ENCODE peak calls at places on chromosome 22, in six cellular contexts. One of them, this sample, is unnamed.

GRCh38 chr22:31313366-31314147 is 21.3 kb upstream of the PIK3IP1 start:
- DNase-seq in body of pancreas: peak
- DNase-seq in AG04450: peak
- DNase-seq in adrenal gland: peak
- DNase-seq in Peyer's patch: peak
- DNase-seq in caudate nucleus: no peak
- DNase-seq in this sample: no peak

GRCh38 chr22:24554316-24555159 is at the start of gene GUCD1:
- DNase-seq in Peyer's patch: peak
- DNase-seq in adrenal gland: peak
- DNase-seq in caudate nucleus: no peak
- DNase-seq in AG04450: no peak
- DNase-seq in body of pancreas: peak
- DNase-seq in this sample: no peak

GRCh38 chr22:38448945-38449745 is 5.9 kb downstream of the KCNJ4 start:
- DNase-seq in body of pancreas: no peak
- DNase-seq in Peyer's patch: no peak
- DNase-seq in caudate nucleus: no peak
- DNase-seq in AG04450: no peak
- DNase-seq in adrenal gland: no peak
- DNase-seq in this sample: no peak

GRCh38 chr22:46484861-46485595 is 52.4 kb downstream of the CELSR1 start:
- DNase-seq in caudate nucleus: no peak
- DNase-seq in Peyer's patch: no peak
- DNase-seq in body of pancreas: no peak
- DNase-seq in AG04450: no peak
- DNase-seq in adrenal gland: no peak
- DNase-seq in this sample: no peak

GRCh38 chr22:26553056-26553752 is 36.7 kb downstream of the TPST2 start:
- DNase-seq in adrenal gland: no peak
- DNase-seq in body of pancreas: peak
- DNase-seq in caudate nucleus: no peak
- DNase-seq in AG04450: peak
- DNase-seq in Peyer's patch: no peak
- DNase-seq in this sample: no peak

GRCh38 chr22:38724926-38725571 is 19.3 kb downstream of the GTPBP1 start:
- DNase-seq in caudate nucleus: peak
- DNase-seq in body of pancreas: no peak
- DNase-seq in Peyer's patch: no peak
- DNase-seq in AG04450: no peak
- DNase-seq in adrenal gland: no peak
- DNase-seq in this sample: no peak

GRCh38 chr22:30348837-30349236 is 7.9 kb downstream of the SF3A1 start:
- DNase-seq in caudate nucleus: no peak
- DNase-seq in AG04450: no peak
- DNase-seq in body of pancreas: no peak
- DNase-seq in Peyer's patch: no peak
- DNase-seq in adrenal gland: no peak
- DNase-seq in this sample: no peak

GRCh38 chr22:26479792-26480610 is 3.6 kb downstream of the HPS4 start:
- DNase-seq in AG04450: no peak
- DNase-seq in Peyer's patch: no peak
- DNase-seq in adrenal gland: no peak
- DNase-seq in caudate nucleus: no peak
- DNase-seq in body of pancreas: no peak
- DNase-seq in this sample: no peak

GRCh38 chr22:44365832-44366231 is 53.1 kb upstream of the SHISAL1 start:
- DNase-seq in adrenal gland: no peak
- DNase-seq in Peyer's patch: no peak
- DNase-seq in body of pancreas: no peak
- DNase-seq in caudate nucleus: no peak
- DNase-seq in AG04450: no peak
- DNase-seq in this sample: peak

GRCh38 chr22:25051983-25052710 is 99.6 kb downstream of the KIAA1671 start:
- DNase-seq in body of pancreas: peak
- DNase-seq in adrenal gland: peak
- DNase-seq in caudate nucleus: no peak
- DNase-seq in AG04450: no peak
- DNase-seq in Peyer's patch: peak
- DNase-seq in this sample: no peak

GRCh38 chr22:48886604-48887393 is 940.9 kb downstream of the BRD1 start:
- DNase-seq in AG04450: no peak
- DNase-seq in Peyer's patch: peak
- DNase-seq in caudate nucleus: no peak
- DNase-seq in adrenal gland: no peak
- DNase-seq in body of pancreas: no peak
- DNase-seq in this sample: peak

GRCh38 chr22:45537734-45538181 is 35.1 kb downstream of the FBLN1 start:
- DNase-seq in adrenal gland: no peak
- DNase-seq in AG04450: peak
- DNase-seq in body of pancreas: no peak
- DNase-seq in Peyer's patch: peak
- DNase-seq in caudate nucleus: peak
- DNase-seq in this sample: peak

GRCh38 chr22:43085658-43086606 is 3.3 kb downstream of the TTLL1 start:
- DNase-seq in body of pancreas: no peak
- DNase-seq in AG04450: no peak
- DNase-seq in Peyer's patch: no peak
- DNase-seq in caudate nucleus: no peak
- DNase-seq in adrenal gland: no peak
- DNase-seq in this sample: no peak

GRCh38 chr22:49747705-49748104 is 80.0 kb downstream of the BRD1 start:
- DNase-seq in Peyer's patch: no peak
- DNase-seq in caudate nucleus: no peak
- DNase-seq in adrenal gland: no peak
- DNase-seq in AG04450: no peak
- DNase-seq in body of pancreas: no peak
- DNase-seq in this sample: no peak

GRCh38 chr22:32545801-32546200 is 71.2 kb downstream of the FBXO7 start:
- DNase-seq in caudate nucleus: no peak
- DNase-seq in body of pancreas: no peak
- DNase-seq in adrenal gland: peak
- DNase-seq in AG04450: no peak
- DNase-seq in Peyer's patch: no peak
- DNase-seq in this sample: no peak

GRCh38 chr22:36344106-36344827 is 43.5 kb downstream of the MYH9 start:
- DNase-seq in caudate nucleus: peak
- DNase-seq in body of pancreas: no peak
- DNase-seq in AG04450: no peak
- DNase-seq in adrenal gland: no peak
- DNase-seq in Peyer's patch: no peak
- DNase-seq in this sample: no peak

GRCh38 chr22:37281646-37282384 is 493 bp upstream of the CYTH4 start:
- DNase-seq in adrenal gland: no peak
- DNase-seq in body of pancreas: no peak
- DNase-seq in Peyer's patch: no peak
- DNase-seq in caudate nucleus: no peak
- DNase-seq in AG04450: no peak
- DNase-seq in this sample: no peak

GRCh38 chr22:25085930-25086901 is 113.4 kb upstream of the CRYBB3 start:
- DNase-seq in adrenal gland: peak
- DNase-seq in AG04450: no peak
- DNase-seq in Peyer's patch: peak
- DNase-seq in body of pancreas: peak
- DNase-seq in caudate nucleus: no peak
- DNase-seq in this sample: peak

GRCh38 chr22:42813501-42813900 is 43.6 kb downstream of the ARFGAP3 start:
- DNase-seq in Peyer's patch: no peak
- DNase-seq in caudate nucleus: no peak
- DNase-seq in body of pancreas: no peak
- DNase-seq in adrenal gland: peak
- DNase-seq in AG04450: no peak
- DNase-seq in this sample: no peak

GRCh38 chr22:46617250-46618103 is 2.7 kb upstream of the GRAMD4 start:
- DNase-seq in body of pancreas: no peak
- DNase-seq in adrenal gland: no peak
- DNase-seq in caudate nucleus: no peak
- DNase-seq in Peyer's patch: no peak
- DNase-seq in AG04450: no peak
- DNase-seq in this sample: no peak

GRCh38 chr22:36726007-36726380 is 22.4 kb upstream of the CACNG2 start:
- DNase-seq in Peyer's patch: peak
- DNase-seq in AG04450: no peak
- DNase-seq in body of pancreas: no peak
- DNase-seq in caudate nucleus: no peak
- DNase-seq in adrenal gland: no peak
- DNase-seq in this sample: peak

GRCh38 chr22:46931881-46932280 is 169.4 kb downstream of the TBC1D22A start:
- DNase-seq in body of pancreas: no peak
- DNase-seq in adrenal gland: peak
- DNase-seq in AG04450: no peak
- DNase-seq in caudate nucleus: no peak
- DNase-seq in Peyer's patch: no peak
- DNase-seq in this sample: no peak

GRCh38 chr22:47130883-47131610 is 368.6 kb downstream of the TBC1D22A start:
- DNase-seq in adrenal gland: no peak
- DNase-seq in caudate nucleus: no peak
- DNase-seq in AG04450: no peak
- DNase-seq in Peyer's patch: no peak
- DNase-seq in body of pancreas: no peak
- DNase-seq in this sample: no peak

GRCh38 chr22:48838846-48839730 is 988.6 kb downstream of the BRD1 start:
- DNase-seq in Peyer's patch: no peak
- DNase-seq in caudate nucleus: no peak
- DNase-seq in body of pancreas: no peak
- DNase-seq in adrenal gland: no peak
- DNase-seq in AG04450: no peak
- DNase-seq in this sample: no peak

GRCh38 chr22:26103023-26103422 is 66.2 kb upstream of the SEZ6L start:
- DNase-seq in caudate nucleus: no peak
- DNase-seq in adrenal gland: no peak
- DNase-seq in body of pancreas: no peak
- DNase-seq in AG04450: no peak
- DNase-seq in Peyer's patch: no peak
- DNase-seq in this sample: no peak

DNA sequence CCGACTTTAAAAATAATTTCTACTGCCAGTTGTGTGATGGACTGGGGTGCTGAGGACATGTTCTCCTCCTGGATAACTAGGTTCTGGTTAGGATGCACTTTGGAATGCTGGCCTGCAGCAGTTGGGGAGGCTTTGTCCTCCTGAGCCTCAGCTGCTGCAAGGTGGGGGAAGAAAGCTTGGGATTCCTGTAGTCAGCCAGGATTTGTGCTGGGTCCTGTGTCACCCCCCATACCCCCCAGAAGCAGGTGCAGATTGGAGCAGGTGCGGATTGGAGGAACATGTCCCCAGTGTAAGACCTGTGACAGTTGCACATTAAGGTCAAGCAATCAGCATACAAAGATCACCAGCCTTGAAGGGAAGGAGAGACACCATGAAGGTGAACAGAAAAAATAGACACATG is 51.1 kb downstream of the MED15 start:
- DNase-seq in caudate nucleus: no peak
- DNase-seq in AG04450: no peak
- DNase-seq in adrenal gland: no peak
- DNase-seq in body of pancreas: no peak
- DNase-seq in Peyer's patch: no peak
- DNase-seq in this sample: no peak
- H3K27ac ChIP-seq in caudate nucleus: no peak
- H3K27ac ChIP-seq in AG04450: no peak
- H3K27ac ChIP-seq in adrenal gland: no peak
- H3K27ac ChIP-seq in body of pancreas: no peak
- H3K27ac ChIP-seq in Peyer's patch: no peak
- H3K27ac ChIP-seq in this sample: no peak

GRCh38 chr22:28103596-28103995 is 184.5 kb upstream of the PITPNB start:
- DNase-seq in adrenal gland: no peak
- DNase-seq in Peyer's patch: no peak
- DNase-seq in AG04450: no peak
- DNase-seq in caudate nucleus: no peak
- DNase-seq in body of pancreas: no peak
- DNase-seq in this sample: no peak
- H3K27ac ChIP-seq in adrenal gland: no peak
- H3K27ac ChIP-seq in Peyer's patch: no peak
- H3K27ac ChIP-seq in AG04450: no peak
- H3K27ac ChIP-seq in caudate nucleus: no peak
- H3K27ac ChIP-seq in body of pancreas: no peak
- H3K27ac ChIP-seq in this sample: no peak

GRCh38 chr22:20533879-20534265 is 26.5 kb downstream of the MED15 start:
- DNase-seq in caudate nucleus: no peak
- DNase-seq in AG04450: no peak
- DNase-seq in adrenal gland: no peak
- DNase-seq in Peyer's patch: no peak
- DNase-seq in body of pancreas: no peak
- DNase-seq in this sample: no peak
- H3K27ac ChIP-seq in caudate nucleus: peak
- H3K27ac ChIP-seq in AG04450: no peak
- H3K27ac ChIP-seq in adrenal gland: no peak
- H3K27ac ChIP-seq in Peyer's patch: no peak
- H3K27ac ChIP-seq in body of pancreas: no peak
- H3K27ac ChIP-seq in this sample: peak

GRCh38 chr22:40218723-40219294 is 41.1 kb downstream of the TNRC6B start:
- DNase-seq in adrenal gland: no peak
- DNase-seq in AG04450: no peak
- DNase-seq in Peyer's patch: no peak
- DNase-seq in body of pancreas: no peak
- DNase-seq in caudate nucleus: no peak
- DNase-seq in this sample: peak

GRCh38 chr22:40221055-40221414 is 43.3 kb downstream of the TNRC6B start:
- DNase-seq in adrenal gland: no peak
- DNase-seq in caudate nucleus: no peak
- DNase-seq in AG04450: no peak
- DNase-seq in body of pancreas: no peak
- DNase-seq in Peyer's patch: no peak
- DNase-seq in this sample: no peak

GRCh38 chr22:40218152-40218551 is 40.4 kb downstream of the TNRC6B start:
- DNase-seq in Peyer's patch: no peak
- DNase-seq in adrenal gland: no peak
- DNase-seq in AG04450: no peak
- DNase-seq in caudate nucleus: no peak
- DNase-seq in body of pancreas: no peak
- DNase-seq in this sample: peak

GRCh38 chr22:40224702-40225101 is 47.0 kb downstream of the TNRC6B start:
- DNase-seq in Peyer's patch: no peak
- DNase-seq in caudate nucleus: no peak
- DNase-seq in body of pancreas: no peak
- DNase-seq in adrenal gland: no peak
- DNase-seq in AG04450: no peak
- DNase-seq in this sample: no peak

DNA sequence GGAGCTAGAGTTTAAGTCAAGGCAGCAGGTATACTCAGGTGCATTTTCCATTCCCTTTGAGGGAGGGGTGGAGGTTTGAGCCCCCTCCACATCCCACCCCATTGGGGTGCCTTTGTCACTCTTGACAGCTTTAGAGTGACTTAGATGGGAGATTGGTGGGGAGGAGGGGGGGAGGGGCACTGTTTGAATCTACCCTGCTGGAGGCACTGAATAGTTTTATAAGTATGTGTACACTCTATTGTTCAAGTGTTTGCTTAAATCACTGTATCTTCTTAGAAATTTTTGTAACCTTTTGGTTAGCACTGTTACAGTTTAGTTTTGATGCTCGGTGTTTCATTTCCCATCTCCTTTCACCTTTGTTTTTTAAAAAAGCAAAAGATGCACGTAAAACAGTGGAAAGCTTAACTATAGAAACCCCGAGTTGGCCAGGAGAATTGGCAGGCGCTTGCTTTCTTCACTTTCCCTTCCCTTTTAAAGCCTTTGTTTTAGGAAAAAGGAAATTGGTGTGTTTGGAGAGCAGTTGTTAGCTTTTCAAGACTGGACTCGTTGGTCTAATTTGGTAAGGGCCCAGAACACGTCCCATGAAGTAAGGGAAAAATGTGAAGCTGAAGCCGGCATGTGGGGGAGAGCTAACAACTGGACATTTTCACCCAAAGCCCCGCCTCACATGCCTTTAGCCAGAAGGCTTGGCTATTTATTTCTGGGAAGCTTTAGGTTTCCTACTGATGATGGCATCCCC is 42.8 kb downstream of the TNRC6B start:
- DNase-seq in AG04450: no peak
- DNase-seq in body of pancreas: no peak
- DNase-seq in caudate nucleus: no peak
- DNase-seq in Peyer's patch: no peak
- DNase-seq in adrenal gland: no peak
- DNase-seq in this sample: no peak
- H3K27ac ChIP-seq in AG04450: peak
- H3K27ac ChIP-seq in body of pancreas: no peak
- H3K27ac ChIP-seq in caudate nucleus: peak
- H3K27ac ChIP-seq in Peyer's patch: peak
- H3K27ac ChIP-seq in adrenal gland: no peak
- H3K27ac ChIP-seq in this sample: peak